ENCODE peak calls at places on chromosomes 4 and X, in four cellular contexts. C, K, D and F are unnamed samples.

GRCh38 chr4:114040319-114041116 is 61.1 kb upstream of the ARSJ start:
- DNase-seq in C (no peak), K (peak; percentile 63), D (no peak), F (peak; percentile 83)

GRCh38 chr4:8910822-8911310 is 39.2 kb upstream of the HMX1 start:
- DNase-seq in C (no peak), K (no peak), D (peak; percentile 41), F (no peak)

GRCh38 chr4:69054578-69055200 is 41.6 kb upstream of the UGT2B7 start:
- DNase-seq in C (peak; percentile 21), K (peak; percentile 60), D (no peak), F (peak; percentile 79)

GRCh38 chr4:106287353-106287969 is 28.5 kb downstream of the TBCK start:
- DNase-seq in C (peak; percentile 2), K (peak; percentile 83), D (no peak), F (peak; percentile 84)

GRCh38 chr4:22315643-22316042 is 200.2 kb downstream of the ADGRA3 start:
- DNase-seq in C (no peak), K (no peak), D (no peak), F (peak; percentile 54)

GRCh38 chr4:76059750-76060149 is 14.8 kb upstream of the ART3 start:
- DNase-seq in C (no peak), K (no peak), D (no peak), F (no peak)

GRCh38 chr4:98932539-98932938 is 3.6 kb upstream of the EIF4E start:
- DNase-seq in C (no peak), K (peak; percentile 88), D (no peak), F (peak; percentile 69)

GRCh38 chr4:138757432-138757831 is 258.1 kb upstream of the NOCT start:
- DNase-seq in C (no peak), K (peak; percentile 25), D (no peak), F (no peak)

GRCh38 chr4:150261571-150261970 is 183.3 kb downstream of the DCLK2 start:
- DNase-seq in C (no peak), K (no peak), D (no peak), F (peak; percentile 37)

GRCh38 chrX:40531056-40531826 is 49.5 kb upstream of the ATP6AP2 start:
- DNase-seq in C (peak; percentile 78), K (no peak), D (no peak), F (no peak)

GRCh38 chr4:98794565-98795205 is 134.2 kb downstream of the EIF4E start:
- DNase-seq in C (no peak), K (peak; percentile 44), D (peak; percentile 73), F (peak; percentile 44)

GRCh38 chr4:65461781-65462180 is 208.5 kb downstream of the EPHA5 start:
- DNase-seq in C (no peak), K (no peak), D (no peak), F (no peak)